ENCODE peak calls at places on chromosomes 6 and 20, in four cellular contexts. T is neuronal stem cell, V is IMR-90, Q is H9. D is an unnamed sample.

GRCh38 chr6:161694995-161695394 is 421.1 kb upstream of the AGPAT4 start:
- DNase-seq in T (no peak), V (no peak), Q (peak; percentile 36), D (peak; percentile 42)

GRCh38 chr20:63696311-63696627 is 183 bp upstream of the TNFRSF6B start:
- DNase-seq in T (no peak), V (no peak), Q (peak; percentile 90), D (no peak)

GRCh38 chr6:2433686-2434085 is 188.3 kb upstream of the GMDS start:
- DNase-seq in T (no peak), V (no peak), Q (no peak), D (no peak)

GRCh38 chr6:74115674-74116073 is 419.7 kb downstream of the CD109 start:
- DNase-seq in Q (no peak), T (no peak), V (peak; percentile 38), D (no peak)

GRCh38 chr20:57342829-57343228 is 8.2 kb upstream of the RAE1 start:
- DNase-seq in T (no peak), V (peak; percentile 10), Q (no peak), D (no peak)

GRCh38 chr20:63969851-63970713 is at the start of gene ZNF512B:
- DNase-seq in Q (peak; percentile 57), T (no peak), V (peak; percentile 50), D (peak; percentile 65)

GRCh38 chr20:35939264-35939663 is 15.0 kb downstream of the SCAND1 start:
- DNase-seq in V (peak; percentile 13), Q (no peak), T (no peak), D (no peak)

GRCh38 chr6:26319405-26320128 is 45.4 kb upstream of the BTN3A2 start:
- DNase-seq in T (no peak), V (no peak), Q (peak; percentile 67), D (no peak)

GRCh38 chr6:104957301-104958177 is 632 bp downstream of the LIN28B start:
- DNase-seq in T (peak; percentile 83), V (no peak), Q (peak; percentile 72), D (no peak)

GRCh38 chr20:46051556-46052323 is 22.7 kb downstream of the SLC12A5 start:
- DNase-seq in V (peak; percentile 15), T (no peak), Q (no peak), D (no peak)

GRCh38 chr6:71012871-71013456 is 56.1 kb upstream of the B3GAT2 start:
- DNase-seq in Q (no peak), V (peak; percentile 51), T (peak; percentile 66), D (no peak)

GRCh38 chr6:3749390-3749978 is 2.0 kb downstream of the PXDC1 start:
- DNase-seq in T (no peak), Q (peak; percentile 56), V (no peak), D (peak; percentile 85)

GRCh38 chr6:82906489-82906888 is 159.2 kb downstream of the UBE3D start:
- DNase-seq in T (no peak), V (peak; percentile 50), Q (no peak), D (no peak)

GRCh38 chr20:5191829-5192569 is 65.2 kb downstream of the CDS2 start:
- DNase-seq in V (peak; percentile 83), T (peak; percentile 49), Q (peak; percentile 58), D (peak; percentile 77)

GRCh38 chr6:43339168-43339567 is 30.3 kb downstream of the ZNF318 start:
- DNase-seq in V (no peak), Q (no peak), T (no peak), D (no peak)

GRCh38 chr20:24993337-24994185 is 1.0 kb upstream of the APMAP start:
- DNase-seq in Q (no peak), T (no peak), V (peak; percentile 57), D (peak; percentile 17)

GRCh38 chr6:20876016-20876415 is 341.8 kb downstream of the CDKAL1 start:
- DNase-seq in V (peak; percentile 77), T (no peak), Q (no peak), D (no peak)

GRCh38 chr6:134363323-134364039 is 45.6 kb upstream of the SGK1 start:
- DNase-seq in T (no peak), V (peak; percentile 91), Q (no peak), D (peak; percentile 66)

GRCh38 chr20:50029083-50029696 is 46.4 kb downstream of the SNAI1 start:
- DNase-seq in V (no peak), T (no peak), Q (no peak), D (no peak)
- H3K9ac ChIP-seq in V (no peak overlapping the region), T (no peak overlapping the region), Q (no peak overlapping the region), D (no peak overlapping the region)

DNA sequence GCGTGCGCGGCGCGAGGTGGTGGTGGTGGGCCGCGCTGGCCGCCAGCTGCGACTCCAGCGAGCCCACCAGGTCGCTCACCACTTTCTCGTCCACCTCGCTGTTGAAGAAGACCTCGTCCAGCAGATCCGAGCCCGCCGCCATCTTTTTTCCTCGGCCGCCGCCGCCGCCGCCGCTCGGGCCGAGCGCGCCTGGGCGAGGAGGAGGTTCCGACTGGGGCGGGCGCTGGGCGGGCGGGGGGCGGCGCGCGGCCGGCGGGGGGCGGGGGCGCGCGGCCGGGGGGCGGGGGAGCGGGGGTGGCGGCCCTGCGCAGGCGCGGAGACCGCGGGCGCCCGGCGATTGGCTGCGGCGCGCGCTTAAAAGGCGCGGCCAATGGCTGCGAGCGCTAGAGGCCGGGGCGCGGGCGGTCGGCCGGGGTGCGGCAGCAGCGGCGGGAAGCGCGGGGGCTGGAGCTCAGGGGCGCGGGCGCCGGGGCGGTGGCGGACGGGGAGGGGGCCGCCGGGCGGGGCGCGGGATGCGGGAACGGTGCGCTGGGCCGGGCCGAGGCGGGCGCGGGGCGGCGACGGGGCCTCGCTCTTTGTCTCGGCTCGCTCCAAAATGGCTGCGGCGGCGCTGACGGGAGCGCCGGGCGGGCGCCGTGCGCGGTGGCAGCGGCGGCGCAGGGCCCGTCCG is at the start of gene TAF4:
- DNase-seq in Q (peak; percentile 64), V (peak; percentile 60), T (peak; percentile 76), D (peak; percentile 51)
- H2BK5ac ChIP-seq in Q (no peak within 1 kb of the TSS), V (peak within 1 kb of the TSS; percentile 75), T (peak within 1 kb of the TSS; percentile 87), D (peak within 1 kb of the TSS; percentile 87)

DNA sequence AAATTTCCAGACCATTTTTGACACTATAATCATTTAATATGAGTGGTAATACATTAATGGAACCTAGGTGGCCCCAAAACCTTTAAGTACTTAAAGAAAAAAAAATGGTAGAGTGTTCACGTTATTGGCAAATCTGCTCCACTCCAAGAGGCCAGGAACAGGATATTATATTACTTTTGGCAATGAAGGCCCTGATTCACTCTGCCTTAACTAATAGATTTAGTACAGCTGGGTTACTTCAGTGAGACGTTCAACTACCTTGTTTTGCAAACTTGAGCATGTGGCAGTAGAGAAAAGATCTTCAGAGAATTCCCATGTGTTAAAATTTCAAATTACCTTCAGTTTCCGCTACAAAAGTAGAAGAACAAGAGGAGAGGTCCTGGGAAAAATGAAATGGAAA is 12.8 kb downstream of the ADNP start:
- DNase-seq in V (peak; percentile 75), T (no peak), Q (no peak), D (no peak)
- H3K4me2 ChIP-seq in V (no peak overlapping the region), T (no peak overlapping the region), Q (no peak overlapping the region), D (no peak overlapping the region)

GRCh38 chr6:48110436-48111142 is 408 bp downstream of the PTCHD4 start:
- DNase-seq in Q (no peak), T (no peak), V (no peak), D (no peak)
- H3K9ac ChIP-seq in Q (peak overlapping the region; percentile 81), T (no peak overlapping the region), V (peak overlapping the region; percentile 84), D (peak overlapping the region; percentile 67)

GRCh38 chr6:168046696-168047095 is 32.3 kb downstream of the FRMD1 start:
- DNase-seq in Q (no peak), T (no peak), V (no peak), D (no peak)

GRCh38 chr6:168043848-168044415 is 35.1 kb downstream of the FRMD1 start:
- DNase-seq in Q (no peak), T (no peak), V (no peak), D (peak; percentile 81)

GRCh38 chr6:168044521-168045130 is 34.4 kb downstream of the FRMD1 start:
- DNase-seq in Q (no peak), V (no peak), T (no peak), D (no peak)

GRCh38 chr6:168045706-168046620 is 33.0 kb downstream of the FRMD1 start:
- DNase-seq in T (no peak), Q (no peak), V (peak; percentile 9), D (no peak)

GRCh38 chr6:168045141-168045691 is 33.8 kb downstream of the FRMD1 start:
- DNase-seq in V (no peak), Q (peak; percentile 33), T (no peak), D (no peak)
- H2BK5ac ChIP-seq in V (no peak overlapping the region), Q (no peak overlapping the region), T (no peak overlapping the region), D (no peak overlapping the region)

DNA sequence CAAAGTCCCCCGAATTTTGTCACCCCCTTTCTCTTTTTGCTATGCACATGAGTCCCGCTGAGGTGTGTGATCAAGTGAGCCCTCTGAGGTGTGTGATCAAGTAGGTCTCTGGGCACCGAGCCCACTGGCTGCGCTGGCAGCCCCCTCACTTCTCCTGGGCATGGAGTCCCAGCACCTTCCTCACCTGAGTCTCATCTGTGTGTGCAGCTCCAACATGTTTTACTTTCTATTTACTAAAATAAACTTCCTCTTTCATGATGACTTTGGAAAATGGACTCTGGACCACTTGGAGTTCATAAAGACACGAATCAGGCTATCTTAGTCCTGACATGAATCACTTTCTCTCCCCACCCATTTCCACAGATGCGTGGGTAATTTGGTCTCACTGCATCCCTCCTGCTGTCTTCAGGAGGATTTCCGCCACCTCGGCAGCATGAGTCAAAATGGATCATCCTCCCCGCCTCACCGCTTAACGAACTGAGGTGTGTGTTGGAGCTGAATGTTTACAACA is 39.8 kb downstream of the PRDM1 start:
- DNase-seq in T (no peak), Q (no peak), V (no peak), D (no peak)
- H3K4me2 ChIP-seq in T (no peak overlapping the region), Q (no peak overlapping the region), V (no peak overlapping the region), D (no peak overlapping the region)

DNA sequence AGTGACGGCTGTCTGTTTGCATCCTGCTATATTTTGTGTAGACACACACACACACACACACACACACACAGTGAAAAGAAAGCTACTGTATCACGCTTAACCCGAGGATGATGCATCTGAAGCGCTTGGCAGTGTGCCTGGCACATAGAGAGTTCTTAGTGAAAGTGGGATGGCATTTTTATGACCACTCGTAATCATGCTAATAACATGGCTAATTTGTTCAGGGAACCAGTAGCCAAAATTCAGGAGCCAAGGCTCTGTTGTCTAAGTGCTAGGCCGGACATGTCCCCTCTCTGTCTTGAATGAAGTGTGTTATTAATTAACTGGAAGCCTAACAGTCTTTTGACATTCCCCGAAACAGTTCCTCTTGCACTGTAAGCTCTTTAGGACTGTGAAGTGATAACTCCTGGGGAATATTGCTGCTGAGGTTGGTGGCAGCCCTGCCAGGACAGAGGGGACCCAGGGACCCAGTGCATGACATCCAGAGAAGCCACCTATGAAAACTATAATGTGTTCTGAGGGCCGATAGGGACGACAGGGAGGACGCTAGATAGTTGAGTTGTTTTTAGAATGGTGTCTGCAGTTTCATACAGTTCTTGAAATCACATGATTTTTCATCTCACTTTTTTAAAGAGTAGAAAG is 45.0 kb upstream of the IRF4 start:
- DNase-seq in Q (no peak), T (no peak), V (peak; percentile 48), D (no peak)
- H3K9ac ChIP-seq in Q (no peak overlapping the region), T (no peak overlapping the region), V (no peak overlapping the region), D (no peak overlapping the region)

DNA sequence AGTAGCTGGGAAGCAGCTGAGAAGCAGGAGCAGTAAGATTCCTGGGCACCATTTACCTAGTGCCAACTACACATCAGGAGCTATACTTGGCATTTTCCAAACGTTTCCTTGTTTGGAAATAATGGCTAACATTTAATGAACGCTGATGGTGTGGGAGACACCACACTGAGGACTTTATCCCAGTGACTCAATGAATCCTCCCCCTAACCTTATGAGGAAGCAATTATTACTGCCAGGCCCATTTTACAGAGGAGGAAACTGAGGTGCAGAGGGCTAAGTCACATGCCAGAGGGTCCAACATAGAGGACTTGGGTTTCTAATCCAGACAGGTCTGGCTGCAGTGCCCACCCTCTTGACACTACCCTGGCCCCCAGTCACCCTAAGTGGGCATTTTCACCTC is 6.1 kb downstream of the PTGIS start:
- DNase-seq in Q (no peak), V (no peak), T (no peak), D (no peak)
- H2BK5ac ChIP-seq in Q (no peak overlapping the region), V (peak overlapping the region; percentile 4), T (no peak overlapping the region), D (no peak overlapping the region)

D was measured in trophoblast cell.